ENCODE peak calls at places on chromosomes 13 and 19, in five cellular contexts. H is posterior cingulate gyrus; K is stimulated activated CD8-positive, alpha-beta memory T cell treated with anti-CD3 and anti-CD28 coated beads, Interleukin-7, amount 100 ng/mL, for 1 hour; C is memory B cell; L is NCI-H1048. F is an unnamed sample.

GRCh38 chr13:113029487-113030258 is 60.7 kb downstream of the MCF2L start:
- DNase-seq in H (peak; percentile 91), K (no peak), C (no peak), L (no peak), F (no peak)

GRCh38 chr13:73293902-73294523 is 235.2 kb downstream of the KLF5 start:
- DNase-seq in H (no peak), K (no peak), C (no peak), L (no peak), F (no peak)

GRCh38 chr19:46221981-46222610 is 7.4 kb upstream of the IGFL1 start:
- DNase-seq in H (peak; percentile 76), K (no peak), C (no peak), L (no peak), F (no peak)

GRCh38 chr13:111661052-111661451 is 340.6 kb downstream of the TEX29 start:
- DNase-seq in H (no peak), K (no peak), C (no peak), L (no peak), F (no peak)

GRCh38 chr19:46753420-46754155 is 7.3 kb upstream of the STRN4 start:
- DNase-seq in H (no peak), K (peak; percentile 30), C (peak; percentile 63), L (no peak), F (no peak)

GRCh38 chr19:40416918-40417713 is 3.9 kb upstream of the PRX start:
- DNase-seq in H (peak; percentile 59), K (no peak), C (no peak), L (no peak), F (no peak)

GRCh38 chr13:85228692-85229091 is 570.5 kb downstream of the SLITRK6 start:
- DNase-seq in H (no peak), K (no peak), C (no peak), L (no peak), F (no peak)

GRCh38 chr19:2327773-2328400 is 499 bp downstream of the LSM7 start:
- DNase-seq in H (no peak), K (no peak), C (no peak), L (peak; percentile 71), F (peak; percentile 9)

GRCh38 chr19:932647-933552 is 7.1 kb downstream of the ARID3A start:
- DNase-seq in H (no peak), K (no peak), C (no peak), L (no peak), F (no peak)

GRCh38 chr13:60370343-60370742 is 26.7 kb upstream of the TDRD3 start:
- DNase-seq in H (peak; percentile 62), K (no peak), C (no peak), L (no peak), F (no peak)

GRCh38 chr19:40571005-40571318 is 5.7 kb upstream of the SHKBP1 start:
- DNase-seq in H (no peak), K (no peak), C (no peak), L (no peak), F (no peak)

GRCh38 chr13:94825507-94825906 is 113.2 kb upstream of the SOX21 start:
- DNase-seq in H (peak; percentile 87), K (no peak), C (no peak), L (no peak), F (peak; percentile 17)

GRCh38 chr19:49106648-49107135 is 7.5 kb upstream of the LIN7B start:
- DNase-seq in H (peak; percentile 95), K (peak; percentile 34), C (peak; percentile 64), L (no peak), F (no peak)

GRCh38 chr13:29767006-29767405 is 83.4 kb downstream of the UBL3 start:
- DNase-seq in H (no peak), K (no peak), C (no peak), L (no peak), F (no peak)

GRCh38 chr13:51585234-51585672 is 991 bp downstream of the WDFY2 start:
- DNase-seq in H (no peak), K (no peak), C (no peak), L (no peak), F (no peak)

GRCh38 chr19:33273881-33274662 is 28.3 kb downstream of the CEBPA start:
- DNase-seq in H (no peak), K (no peak), C (no peak), L (no peak), F (no peak)

GRCh38 chr19:38004100-38004504 is 97.1 kb downstream of the SIPA1L3 start:
- DNase-seq in H (peak; percentile 78), K (no peak), C (no peak), L (no peak), F (no peak)

GRCh38 chr13:24605923-24606372 is 74.3 kb upstream of the ATP12A start:
- DNase-seq in H (no peak), K (no peak), C (no peak), L (no peak), F (no peak)

GRCh38 chr13:112142401-112142930 is 75.5 kb downstream of the SOX1 start:
- DNase-seq in H (no peak), K (no peak), C (no peak), L (no peak), F (no peak)

GRCh38 chr19:39082745-39083598 is 1.2 kb upstream of the ACP7 start:
- DNase-seq in H (peak; percentile 85), K (no peak), C (no peak), L (no peak), F (no peak)

GRCh38 chr19:8505680-8506401 is 3.4 kb upstream of the PRAM1 start:
- DNase-seq in H (peak; percentile 97), K (peak; percentile 38), C (peak; percentile 66), L (peak; percentile 61), F (peak; percentile 60)

GRCh38 chr19:49441210-49441959 is at the start of gene SLC17A7:
- DNase-seq in H (no peak), K (no peak), C (no peak), L (no peak), F (no peak)

F was measured in C1 segment of cervical spinal cord.